ENCODE peak calls at places on chromosomes 12 and 14, in ten cellular contexts. F is Karpas-422; R is left cardiac atrium; D is NT2/D1; V is AG04450; B is activated CD4-positive, alpha-beta T cell treated with anti-CD3 and anti-CD28 coated beads for 24 hours; O is stimulated activated CD8-positive, alpha-beta memory T cell treated with anti-CD3 and anti-CD28 coated beads, Interleukin-4, amount 100 ng/mL, for 1 hour; S is activated T-helper 1 cell treated with anti-CD3 and anti-CD28 coated beads, Interleukin-12 subunit alpha, Interleukin-12 subunit beta, Interleukin-2, Interleukin-4 antibody, amounts not matched to agents 30 ng/mL and 10 ng/mL and 1 ng/mL, durations not matched to agents 14 hours and 24 hours and 36 hours; Y is M059J; E is colonic mucosa. J is an unnamed sample.
A peak's percentile ranks its signal among the peaks of the same experiment; 100 is the strongest.

GRCh38 chr14:79197516-79197915 is 1013.8 kb downstream of the DIO2 start:
- DNase-seq in F (no peak), R (no peak), D (no peak), V (no peak), B (no peak), O (no peak), S (no peak), Y (peak; percentile 36), E (no peak), J (no peak)

GRCh38 chr14:49461529-49462401 is 124.4 kb downstream of the RPS29 start:
- DNase-seq in F (peak; percentile 95), R (peak; percentile 30), D (peak; percentile 39), V (peak; percentile 59), B (peak; percentile 18), O (peak; percentile 2), S (peak; percentile 40), Y (peak; percentile 76), E (peak; percentile 78), J (peak; percentile 84)

GRCh38 chr12:6960291-6961277 is 9.4 kb downstream of the PTPN6 start:
- DNase-seq in F (no peak), R (no peak), D (no peak), V (no peak), B (no peak), O (no peak), S (peak; percentile 42), Y (peak; percentile 58), E (peak; percentile 45), J (peak; percentile 77)

GRCh38 chr12:27635349-27635972 is 60.8 kb upstream of the REP15 start:
- DNase-seq in F (peak; percentile 52), R (no peak), D (peak; percentile 38), V (no peak), B (no peak), O (no peak), S (no peak), Y (peak; percentile 66), E (no peak), J (peak; percentile 78)

GRCh38 chr12:39178837-39179236 is 264.1 kb downstream of the KIF21A start:
- DNase-seq in F (no peak), R (no peak), D (no peak), V (no peak), B (no peak), O (no peak), S (no peak), Y (no peak), E (no peak), J (peak; percentile 61)

GRCh38 chr14:33922125-33922524 is 28.7 kb downstream of the EGLN3 start:
- DNase-seq in F (no peak), R (no peak), D (no peak), V (no peak), B (no peak), O (no peak), S (no peak), Y (peak; percentile 27), E (no peak), J (no peak)

GRCh38 chr12:14460212-14460841 is 94.8 kb downstream of the ATF7IP start:
- DNase-seq in F (no peak), R (no peak), D (no peak), V (no peak), B (no peak), O (no peak), S (no peak), Y (no peak), E (no peak), J (no peak)

GRCh38 chr12:25320123-25321006 is 69.6 kb upstream of the KRAS start:
- DNase-seq in F (peak; percentile 70), R (no peak), D (no peak), V (no peak), B (no peak), O (no peak), S (no peak), Y (peak; percentile 53), E (no peak), J (no peak)

GRCh38 chr14:65981192-65981843 is 504.9 kb upstream of the CCDC196 start:
- DNase-seq in F (no peak), R (peak; percentile 31), D (no peak), V (no peak), B (no peak), O (no peak), S (no peak), Y (no peak), E (no peak), J (no peak)

GRCh38 chr12:122740351-122740750 is 9.7 kb upstream of the HCAR1 start:
- DNase-seq in F (peak; percentile 38), R (no peak), D (no peak), V (no peak), B (no peak), O (no peak), S (no peak), Y (no peak), E (no peak), J (no peak)

GRCh38 chr12:116821291-116821690 is 60.0 kb downstream of the HRK start:
- DNase-seq in F (no peak), R (no peak), D (no peak), V (no peak), B (no peak), O (no peak), S (no peak), Y (no peak), E (no peak), J (no peak)

GRCh38 chr12:68368332-68368731 is 36.2 kb upstream of the MDM1 start:
- DNase-seq in F (no peak), R (no peak), D (no peak), V (no peak), B (no peak), O (no peak), S (no peak), Y (no peak), E (no peak), J (no peak)

GRCh38 chr12:123363385-123363742 is 1.3 kb downstream of the SBNO1 start:
- DNase-seq in F (peak; percentile 75), R (no peak), D (no peak), V (no peak), B (no peak), O (no peak), S (no peak), Y (no peak), E (no peak), J (peak; percentile 61)

GRCh38 chr14:92988786-92989755 is 66.1 kb downstream of the CHGA start:
- DNase-seq in F (no peak), R (no peak), D (no peak), V (no peak), B (no peak), O (no peak), S (no peak), Y (no peak), E (no peak), J (no peak)

GRCh38 chr14:101150010-101150409 is 246.5 kb upstream of the RTL1 start:
- DNase-seq in F (no peak), R (no peak), D (no peak), V (no peak), B (no peak), O (no peak), S (no peak), Y (no peak), E (no peak), J (no peak)

GRCh38 chr14:105702275-105702817 is 176.0 kb downstream of the TMEM121 start:
- DNase-seq in F (no peak), R (no peak), D (no peak), V (no peak), B (no peak), O (no peak), S (no peak), Y (no peak), E (no peak), J (no peak)

GRCh38 chr14:100091386-100091785 is 26.2 kb downstream of the EVL start:
- DNase-seq in F (no peak), R (no peak), D (no peak), V (no peak), B (no peak), O (no peak), S (no peak), Y (no peak), E (no peak), J (no peak)

GRCh38 chr12:31599053-31599452 is 8.1 kb upstream of the DENND5B start:
- DNase-seq in F (peak; percentile 88), R (no peak), D (no peak), V (no peak), B (no peak), O (no peak), S (no peak), Y (no peak), E (no peak), J (no peak)

GRCh38 chr14:65330416-65330815 is 82.1 kb upstream of the FUT8 start:
- DNase-seq in F (no peak), R (no peak), D (no peak), V (no peak), B (no peak), O (no peak), S (no peak), Y (peak; percentile 35), E (no peak), J (no peak)

GRCh38 chr14:91885113-91885712 is 17.9 kb upstream of the TC2N start:
- DNase-seq in F (no peak), R (no peak), D (no peak), V (no peak), B (no peak), O (no peak), S (no peak), Y (no peak), E (no peak), J (no peak)

GRCh38 chr12:6425588-6426531 is 18.9 kb upstream of the CD27 start:
- DNase-seq in F (peak; percentile 94), R (no peak), D (no peak), V (no peak), B (no peak), O (no peak), S (no peak), Y (no peak), E (no peak), J (no peak)

GRCh38 chr14:57295261-57295660 is 26.5 kb downstream of the AP5M1 start:
- DNase-seq in F (no peak), R (no peak), D (no peak), V (no peak), B (no peak), O (no peak), S (no peak), Y (peak; percentile 14), E (no peak), J (no peak)

GRCh38 chr12:131736807-131737484 is 26.1 kb downstream of the SFSWAP start:
- DNase-seq in F (no peak), R (no peak), D (no peak), V (peak; percentile 6), B (no peak), O (no peak), S (no peak), Y (peak; percentile 85), E (no peak), J (peak; percentile 98)

GRCh38 chr14:50801706-50802105 is 29.3 kb downstream of the NIN start:
- DNase-seq in F (no peak), R (no peak), D (no peak), V (no peak), B (no peak), O (no peak), S (no peak), Y (peak; percentile 64), E (no peak), J (no peak)

GRCh38 chr12:23221066-23221465 is 596.1 kb downstream of the ETNK1 start:
- DNase-seq in F (peak; percentile 61), R (no peak), D (peak; percentile 57), V (no peak), B (no peak), O (no peak), S (no peak), Y (no peak), E (no peak), J (peak; percentile 55)

GRCh38 chr14:60789656-60790055 is 55.1 kb downstream of the MNAT1 start:
- DNase-seq in F (no peak), R (no peak), D (no peak), V (no peak), B (no peak), O (no peak), S (no peak), Y (no peak), E (no peak), J (no peak)

GRCh38 chr14:54440870-54441868 is at the start of gene CNIH1:
- DNase-seq in F (peak; percentile 98), R (peak; percentile 93), D (peak; percentile 77), V (peak; percentile 72), B (peak; percentile 90), O (peak; percentile 89), S (peak; percentile 91), Y (peak; percentile 89), E (peak; percentile 93), J (peak; percentile 96)

GRCh38 chr14:65095633-65096205 is 6.6 kb downstream of the MAX start:
- DNase-seq in F (no peak), R (peak; percentile 54), D (no peak), V (peak; percentile 32), B (no peak), O (no peak), S (no peak), Y (peak; percentile 52), E (peak; percentile 71), J (no peak)